ENCODE peak calls at places on chromosomes 7 and 10, in six cellular contexts. Q is left ventricle myocardium inferior, Z is gastrocnemius medialis, X is Peyer's patch, C is suprapubic skin, U is ovary. R is an unnamed sample. For H3K9me3 and H3K4me1, the result is how much of the 10 kb centered on the place peaks cover.

GRCh38 chr10:102335184-102335583 is 60.3 kb upstream of the NFKB2 start:
- DNase-seq in X (no peak), Z (peak), U (no peak), C (peak), Q (peak), R (peak)

GRCh38 chr10:121007264-121007663 is 156.1 kb downstream of the WDR11 start:
- DNase-seq in X (no peak), Q (no peak), Z (no peak), U (no peak), C (no peak), R (no peak)

GRCh38 chr7:110065112-110065511 is 1025.8 kb upstream of the LRRN3 start:
- DNase-seq in X (no peak), Z (no peak), C (no peak), Q (no peak), U (no peak), R (no peak)

GRCh38 chr7:86328801-86329433 is 314.8 kb upstream of the GRM3 start:
- DNase-seq in U (no peak), Q (no peak), X (no peak), Z (no peak), C (no peak), R (no peak)

GRCh38 chr7:118041336-118041878 is 142.6 kb upstream of the LSM8 start:
- DNase-seq in Z (no peak), C (no peak), X (no peak), U (no peak), Q (no peak), R (no peak)

GRCh38 chr7:107564553-107565298 is 955 bp downstream of the DUS4L start:
- DNase-seq in C (no peak), U (no peak), X (no peak), Q (no peak), Z (no peak), R (no peak)

GRCh38 chr7:133230591-133231194 is 22.2 kb upstream of the EXOC4 start:
- DNase-seq in Z (peak), U (no peak), Q (no peak), X (peak), C (no peak), R (no peak)

GRCh38 chr7:29113384-29114102 is 32.8 kb downstream of the CPVL start:
- DNase-seq in Z (no peak), X (peak), Q (no peak), U (no peak), C (no peak), R (no peak)

GRCh38 chr7:32587431-32587948 is 92.2 kb downstream of the AVL9 start:
- DNase-seq in X (no peak), U (peak), Q (no peak), C (no peak), Z (no peak), R (peak)

GRCh38 chr10:27742926-27743735 is 2.5 kb downstream of the MKX start:
- DNase-seq in Q (peak), C (peak), U (peak), Z (no peak), X (no peak), R (peak)

GRCh38 chr10:59273453-59273852 is 88.9 kb downstream of the FAM13C start:
- DNase-seq in Z (no peak), U (no peak), X (no peak), C (no peak), Q (no peak), R (no peak)

GRCh38 chr10:12509794-12510100 is 160.4 kb downstream of the CAMK1D start:
- DNase-seq in Q (no peak), Z (no peak), C (no peak), U (no peak), X (no peak), R (no peak)

GRCh38 chr10:60817135-60817805 is 39.0 kb downstream of the CDK1 start:
- DNase-seq in Z (no peak), Q (no peak), C (no peak), X (no peak), U (no peak), R (peak)

GRCh38 chr7:7650682-7651206 is 10.2 kb downstream of the UMAD1 start:
- DNase-seq in Q (no peak), X (no peak), U (no peak), C (no peak), Z (no peak), R (no peak)

GRCh38 chr7:117385340-117386124 is 41.8 kb downstream of the ASZ1 start:
- DNase-seq in U (no peak), C (no peak), Q (no peak), X (no peak), Z (no peak), R (no peak)

GRCh38 chr10:109062371-109062770 is 860.9 kb downstream of the XPNPEP1 start:
- DNase-seq in Z (no peak), X (no peak), C (no peak), U (no peak), Q (no peak), R (no peak)

GRCh38 chr7:132041108-132041507 is 484.7 kb upstream of the PODXL start:
- DNase-seq in C (no peak), Z (no peak), X (no peak), U (no peak), Q (no peak), R (no peak)

GRCh38 chr10:59648711-59649201 is 60.9 kb downstream of the SLC16A9 start:
- DNase-seq in C (no peak), Q (no peak), Z (no peak), U (no peak), X (no peak), R (no peak)

GRCh38 chr10:992523-993340 is 4.5 kb downstream of the GTPBP4 start:
- DNase-seq in C (no peak), Q (no peak), X (no peak), U (no peak), Z (no peak), R (no peak)

GRCh38 chr10:31133628-31134302 is 102.1 kb upstream of the ZNF438 start:
- DNase-seq in Q (peak), X (peak), U (peak), C (peak), Z (peak), R (peak)
- H3K4me3 ChIP-seq in Q (peak), X (peak), U (peak), C (peak), Z (peak), R (peak)

GRCh38 chr7:253491-254336 is 36.3 kb upstream of the FOXL3 start:
- DNase-seq in C (no peak), Q (no peak), X (no peak), Z (no peak), U (no peak), R (peak)
- H3K9me3 ChIP-seq in C (under half), Q (under half), X (under half), Z (under half), U (under half), R (under half)

GRCh38 chr10:22597142-22597541 is 117.2 kb downstream of the PIP4K2A start:
- DNase-seq in Q (no peak), C (no peak), Z (no peak), X (peak), U (no peak), R (no peak)
- H3K4me1 ChIP-seq in Q (under half), C (under half), Z (under half), X (under half), U (under half), R (under half)

DNA sequence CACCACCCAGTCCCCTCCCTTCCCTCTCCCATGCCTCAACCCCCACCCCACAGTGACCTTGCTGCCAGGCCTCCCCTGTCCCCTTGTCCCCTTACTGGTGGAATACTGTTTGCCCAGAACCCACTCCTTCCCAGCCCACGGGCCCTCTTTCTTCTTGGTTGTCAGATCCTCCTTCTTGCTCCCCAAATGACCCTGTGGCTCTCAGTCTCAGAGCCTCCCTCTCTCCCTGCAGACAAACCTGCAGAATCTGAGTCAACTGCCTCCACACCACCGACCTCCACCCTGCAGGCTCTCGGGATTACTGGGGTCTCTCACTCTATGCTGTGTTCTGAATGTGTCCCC is 47.5 kb downstream of the HSPA12A start:
- DNase-seq in Z (no peak), Q (no peak), C (no peak), U (no peak), X (no peak), R (no peak)
- H3K4me3 ChIP-seq in Z (no peak), Q (no peak), C (no peak), U (no peak), X (no peak), R (no peak)

GRCh38 chr7:57367171-57367570 is 82.8 kb upstream of the ZNF716 start:
- DNase-seq in X (no peak), Z (no peak), Q (no peak), U (no peak), C (no peak), R (no peak)

GRCh38 chr7:57361406-57361805 is 88.6 kb upstream of the ZNF716 start:
- DNase-seq in U (no peak), X (no peak), C (no peak), Q (no peak), Z (no peak), R (no peak)

GRCh38 chr7:57363321-57363720 is 86.7 kb upstream of the ZNF716 start:
- DNase-seq in X (no peak), Q (no peak), U (no peak), C (no peak), Z (no peak), R (no peak)

GRCh38 chr7:57362868-57363267 is 87.1 kb upstream of the ZNF716 start:
- DNase-seq in U (no peak), Q (peak), Z (no peak), C (no peak), X (no peak), R (no peak)

DNA sequence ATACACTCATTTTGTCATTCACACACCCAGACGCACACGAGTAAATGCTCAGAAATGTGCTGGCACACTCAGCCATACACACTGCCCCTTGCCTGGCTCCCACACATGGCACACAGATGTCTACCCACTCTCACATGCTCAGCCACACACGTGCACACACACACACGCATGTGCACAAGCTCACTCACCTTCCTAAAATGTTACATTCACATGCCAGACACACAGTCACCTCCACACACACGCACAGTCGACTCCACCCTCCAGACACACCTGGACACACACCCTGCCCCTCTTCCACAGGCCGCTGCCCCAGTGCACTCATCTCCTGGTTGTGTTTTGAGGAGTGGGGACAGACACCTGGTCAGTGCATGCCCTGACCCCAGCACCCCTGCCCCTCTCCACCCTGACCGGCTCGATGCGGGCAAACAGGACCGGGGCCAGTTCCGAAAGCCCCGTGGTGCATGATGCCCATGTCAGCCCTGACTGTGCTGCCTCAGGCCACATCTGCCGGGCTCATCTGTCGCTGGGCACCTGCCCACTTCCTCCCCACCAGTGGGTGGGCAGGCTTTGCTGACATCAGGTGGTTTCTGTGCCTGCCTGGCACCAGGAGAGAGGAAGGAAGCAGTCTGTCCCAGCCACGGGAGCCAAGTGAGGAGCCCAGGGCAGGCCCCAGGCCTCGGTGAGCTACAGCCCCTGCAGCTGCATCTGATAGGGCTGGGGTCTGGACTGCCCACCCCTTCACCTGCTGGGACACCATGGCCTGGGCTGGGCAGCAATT is 84.9 kb upstream of the ZNF716 start:
- DNase-seq in X (no peak), C (no peak), Z (no peak), Q (no peak), U (no peak), R (no peak)
- H3K9me3 ChIP-seq in X (under half), C (under half), Z (under half), Q (under half), U (under half), R (under half)

DNA sequence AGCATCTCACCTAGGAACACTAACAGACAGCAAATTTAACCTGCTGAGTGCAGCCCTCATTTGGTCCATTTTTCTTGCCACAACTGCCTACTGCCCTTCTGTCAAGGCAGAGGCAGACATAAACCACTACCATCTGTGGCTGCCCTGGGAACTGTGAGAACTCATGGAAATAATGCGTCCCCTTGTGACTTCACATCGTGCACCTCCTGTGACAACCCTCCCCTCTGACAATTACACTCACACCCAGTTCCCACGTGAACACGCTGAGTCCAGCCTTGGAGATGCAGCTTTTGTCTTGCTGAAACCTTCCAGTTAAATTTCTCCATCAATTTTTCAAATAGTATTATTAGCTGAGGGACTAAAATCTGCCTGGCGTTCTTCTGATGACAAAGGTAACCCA is 193.1 kb upstream of the KLF14 start:
- DNase-seq in Q (no peak), Z (no peak), X (no peak), U (no peak), C (no peak), R (no peak)
- H3K4me1 ChIP-seq in Q (half or more), Z (half or more), X (under half), U (under half), C (half or more), R (under half)

GRCh38 chr10:129046074-129046681 is 420.9 kb upstream of the MGMT start:
- DNase-seq in Q (no peak), Z (no peak), C (no peak), U (no peak), X (no peak), R (peak)

GRCh38 chr10:129048513-129048912 is 418.5 kb upstream of the MGMT start:
- DNase-seq in U (no peak), C (no peak), Q (no peak), X (no peak), Z (no peak), R (no peak)

GRCh38 chr10:129049501-129049900 is 417.5 kb upstream of the MGMT start:
- DNase-seq in C (no peak), Q (no peak), U (no peak), Z (no peak), X (no peak), R (no peak)

GRCh38 chr10:129047001-129047400 is 420.0 kb upstream of the MGMT start:
- DNase-seq in C (no peak), U (no peak), Z (no peak), X (no peak), Q (no peak), R (no peak)

GRCh38 chr10:129047585-129047984 is 419.5 kb upstream of the MGMT start:
- DNase-seq in Q (no peak), X (no peak), U (no peak), Z (no peak), C (no peak), R (no peak)
- H3K4me3 ChIP-seq in Q (no peak), X (no peak), U (no peak), Z (no peak), C (no peak), R (no peak)

GRCh38 chr7:145692237-145692950 is 424.2 kb upstream of the CNTNAP2 start:
- DNase-seq in X (no peak), Q (peak), Z (no peak), U (no peak), C (no peak), R (peak)

GRCh38 chr7:145696071-145696470 is 420.5 kb upstream of the CNTNAP2 start:
- DNase-seq in Q (no peak), Z (no peak), C (no peak), U (no peak), X (no peak), R (no peak)

DNA sequence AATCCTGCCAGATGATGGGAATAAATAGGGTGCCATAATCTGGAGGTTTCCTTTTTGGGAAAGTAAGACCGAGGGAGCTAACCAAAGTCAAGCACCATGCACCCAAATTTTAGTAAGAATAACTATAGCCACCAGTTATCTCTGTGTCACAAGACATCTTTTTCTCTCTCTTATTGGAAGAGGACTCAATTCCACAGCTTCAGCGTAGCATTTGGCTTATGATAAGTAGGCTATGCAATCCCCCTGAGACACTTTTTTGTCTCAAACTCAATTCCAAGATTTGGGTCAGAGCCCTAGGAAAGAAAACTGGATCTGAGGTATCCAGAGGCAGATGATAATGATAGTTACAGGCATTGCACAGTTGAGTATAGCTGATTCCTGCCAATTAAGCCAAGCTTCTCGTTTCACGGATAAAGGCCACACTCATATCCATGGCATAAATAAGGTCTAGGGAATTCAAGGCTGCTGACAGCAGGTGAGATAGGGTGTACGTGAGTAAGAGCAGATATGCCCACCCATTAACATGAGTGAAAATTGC is 425.2 kb upstream of the CNTNAP2 start:
- DNase-seq in C (no peak), Z (no peak), X (no peak), U (no peak), Q (no peak), R (no peak)
- H3K9me3 ChIP-seq in C (under half), Z (under half), X (under half), U (under half), Q (under half), R (under half)

GRCh38 chr7:95547949-95548348 is 48.4 kb downstream of the PDK4 start:
- DNase-seq in Q (no peak), X (no peak), U (no peak), Z (no peak), C (no peak), R (no peak)
- H3K4me1 ChIP-seq in Q (half or more), X (under half), U (under half), Z (half or more), C (half or more), R (under half)